ENCODE peak calls at places on chromosomes 2 and 18, in four cellular contexts. W is breast epithelium, P is substantia nigra, N is heart left ventricle. G is an unnamed sample.
A peak's percentile ranks its signal among the peaks of the same experiment; 100 is the strongest.

GRCh38 chr2:207395535-207396251 is 134.1 kb upstream of the CREB1 start:
- DNase-seq in W (no peak), P (no peak), N (no peak), G (no peak)

GRCh38 chr2:27095745-27096651 is 9.4 kb downstream of the KHK start:
- DNase-seq in W (no peak), P (peak; percentile 68), N (peak; percentile 66), G (no peak)

GRCh38 chr2:158781562-158781961 is 13.6 kb upstream of the DAPL1 start:
- DNase-seq in W (no peak), P (no peak), N (no peak), G (no peak)

GRCh38 chr18:55552498-55553189 is 35.3 kb downstream of the TCF4 start:
- DNase-seq in W (no peak), P (no peak), N (no peak), G (no peak)

GRCh38 chr2:132497591-132497990 is 81.0 kb downstream of the GPR39 start:
- DNase-seq in W (no peak), P (no peak), N (no peak), G (no peak)

GRCh38 chr2:152466925-152467676 is 132.1 kb downstream of the FMNL2 start:
- DNase-seq in W (peak; percentile 57), P (no peak), N (no peak), G (peak; percentile 45)

GRCh38 chr2:190486037-190486623 is 48.4 kb downstream of the NEMP2 start:
- DNase-seq in W (no peak), P (no peak), N (no peak), G (no peak)

GRCh38 chr2:45992746-45993475 is 304.3 kb upstream of the EPAS1 start:
- DNase-seq in W (no peak), P (no peak), N (no peak), G (no peak)

GRCh38 chr18:69774831-69775230 is 172.8 kb downstream of the CD226 start:
- DNase-seq in W (no peak), P (no peak), N (no peak), G (no peak)

GRCh38 chr2:218908721-218909619 is 28.3 kb downstream of the WNT10A start:
- DNase-seq in W (peak; percentile 80), P (peak; percentile 54), N (peak; percentile 82), G (peak; percentile 73)

GRCh38 chr2:147945660-147946059 is 74.9 kb downstream of the ORC4 start:
- DNase-seq in W (no peak), P (no peak), N (no peak), G (no peak)

GRCh38 chr18:42114310-42114943 is 159.4 kb downstream of the PIK3C3 start:
- DNase-seq in W (peak; percentile 24), P (peak; percentile 38), N (peak; percentile 54), G (peak; percentile 31)

GRCh38 chr2:191854385-191855372 is 7.8 kb upstream of the CAVIN2 start:
- DNase-seq in W (no peak), P (no peak), N (no peak), G (no peak)

GRCh38 chr2:118127250-118127649 is 39.0 kb downstream of the INSIG2 start:
- DNase-seq in W (no peak), P (no peak), N (no peak), G (no peak)

GRCh38 chr2:172578054-172578453 is 22.2 kb downstream of the PDK1 start:
- DNase-seq in W (no peak), P (no peak), N (no peak), G (no peak)

GRCh38 chr2:40105593-40105992 is 326.5 kb upstream of the THUMPD2 start:
- DNase-seq in W (no peak), P (no peak), N (no peak), G (no peak)

GRCh38 chr2:121904656-121905055 is 149.2 kb downstream of the TSN start:
- DNase-seq in W (no peak), P (no peak), N (no peak), G (no peak)

GRCh38 chr2:105560157-105560556 is 161.3 kb upstream of the FHL2 start:
- DNase-seq in W (no peak), P (no peak), N (no peak), G (no peak)

GRCh38 chr2:12341215-12341614 is 375.5 kb upstream of the TRIB2 start:
- DNase-seq in W (no peak), P (no peak), N (no peak), G (no peak)

GRCh38 chr2:230042195-230042594 is 26.5 kb downstream of the SLC16A14 start:
- DNase-seq in W (no peak), P (no peak), N (no peak), G (no peak)

GRCh38 chr2:189444322-189444721 is 3.0 kb downstream of the WDR75 start:
- DNase-seq in W (no peak), P (no peak), N (no peak), G (no peak)

GRCh38 chr18:5646739-5647138 is 102.9 kb upstream of the EPB41L3 start:
- DNase-seq in W (no peak), P (no peak), N (no peak), G (no peak)

GRCh38 chr2:223654384-223654915 is 52.3 kb upstream of the SCG2 start:
- DNase-seq in W (no peak), P (no peak), N (no peak), G (no peak)

GRCh38 chr2:62412347-62412742 is 93.7 kb downstream of the TMEM17 start:
- DNase-seq in W (no peak), P (no peak), N (no peak), G (no peak)

GRCh38 chr2:196607073-196607472 is 32.4 kb upstream of the CCDC150 start:
- DNase-seq in W (no peak), P (no peak), N (no peak), G (no peak)

GRCh38 chr2:223613017-223613950 is 11.1 kb upstream of the SCG2 start:
- DNase-seq in W (peak; percentile 66), P (peak; percentile 69), N (peak; percentile 82), G (peak; percentile 66)

GRCh38 chr2:172772637-172773036 is 37.0 kb downstream of the RAPGEF4 start:
- DNase-seq in W (no peak), P (no peak), N (no peak), G (no peak)

GRCh38 chr2:174711206-174711605 is 53.1 kb downstream of the CHRNA1 start:
- DNase-seq in W (no peak), P (no peak), N (no peak), G (no peak)

GRCh38 chr2:219028996-219029828 is 12.1 kb downstream of the CFAP65 start:
- DNase-seq in W (no peak), P (no peak), N (no peak), G (no peak)

GRCh38 chr18:76446746-76447267 is 48.2 kb downstream of the ZNF516 start:
- DNase-seq in W (no peak), P (no peak), N (no peak), G (no peak)

GRCh38 chr2:133477614-133477990 is 90.7 kb downstream of the NCKAP5 start:
- DNase-seq in W (no peak), P (no peak), N (no peak), G (no peak)

GRCh38 chr2:66574701-66575624 is 140.0 kb downstream of the MEIS1 start:
- DNase-seq in W (no peak), P (peak; percentile 70), N (peak; percentile 68), G (no peak)

GRCh38 chr2:9174771-9175441 is 31.7 kb upstream of the ASAP2 start:
- DNase-seq in W (no peak), P (no peak), N (no peak), G (no peak)

DNA sequence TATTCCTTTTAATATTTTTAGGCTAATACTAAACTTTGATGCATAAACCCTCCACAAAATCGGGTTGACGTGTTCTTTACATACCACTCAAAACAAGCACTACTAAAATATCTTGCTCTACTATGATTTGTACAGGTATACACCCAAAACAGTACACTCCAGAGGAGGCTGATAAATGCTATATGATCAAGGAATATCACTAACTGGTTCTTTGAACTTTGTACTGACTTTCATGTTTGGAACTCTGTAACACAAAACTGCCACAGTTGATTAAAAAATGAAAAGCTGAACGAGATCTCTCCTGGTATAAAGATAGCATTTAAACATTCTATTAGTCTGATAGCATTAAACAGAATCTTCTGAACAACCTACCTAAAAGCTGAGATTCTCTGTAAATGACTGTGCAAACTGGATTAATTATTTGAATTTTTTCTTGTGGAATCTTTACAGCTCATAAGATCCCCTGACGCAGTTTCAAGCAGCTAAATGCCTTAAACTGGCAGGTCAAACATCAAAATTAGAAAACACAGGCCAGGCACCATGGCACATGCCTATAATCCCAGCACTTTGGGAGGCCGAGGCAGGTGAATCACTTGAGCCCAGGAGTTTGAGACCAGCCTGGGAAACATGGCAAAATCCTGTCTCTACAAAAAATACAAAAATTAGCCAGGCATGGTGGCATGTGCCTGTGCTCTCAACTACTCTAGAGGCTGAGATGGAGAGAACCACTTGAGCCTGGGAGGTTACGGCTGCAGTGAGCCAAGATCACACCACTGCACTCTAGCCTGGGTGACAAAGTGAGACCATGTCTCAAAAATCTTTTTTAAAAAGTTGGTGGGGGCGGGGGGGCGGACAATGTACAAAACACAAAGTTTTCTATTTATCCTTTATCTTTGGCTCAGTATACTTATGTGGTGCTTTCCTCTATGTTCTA is 150.6 kb downstream of the EXOC6B start:
- DNase-seq in W (no peak), P (no peak), N (no peak), G (no peak)
- H3K27ac ChIP-seq in W (no peak overlapping the region), P (no peak overlapping the region), N (peak overlapping the region; percentile 2), G (no peak overlapping the region)

GRCh38 chr2:6083131-6083530 is 390.9 kb downstream of the SOX11 start:
- DNase-seq in W (no peak), P (no peak), N (no peak), G (no peak)

GRCh38 chr2:6081955-6082354 is 389.8 kb downstream of the SOX11 start:
- DNase-seq in W (no peak), P (no peak), N (no peak), G (no peak)

GRCh38 chr2:6081542-6081872 is 389.3 kb downstream of the SOX11 start:
- DNase-seq in W (no peak), P (no peak), N (no peak), G (no peak)

GRCh38 chr2:6080837-6081541 is 388.8 kb downstream of the SOX11 start:
- DNase-seq in W (no peak), P (peak; percentile 36), N (no peak), G (no peak)

GRCh38 chr2:6082619-6083018 is 390.4 kb downstream of the SOX11 start:
- DNase-seq in W (no peak), P (no peak), N (no peak), G (no peak)
- H3K27ac ChIP-seq in W (no peak overlapping the region), P (peak overlapping the region; percentile 20), N (no peak overlapping the region), G (no peak overlapping the region)

GRCh38 chr2:178592655-178593054 is 112.4 kb downstream of the PLEKHA3 start:
- DNase-seq in W (no peak), P (no peak), N (no peak), G (no peak)
- H3K27ac ChIP-seq in W (no peak overlapping the region), P (no peak overlapping the region), N (no peak overlapping the region), G (no peak overlapping the region)

DNA sequence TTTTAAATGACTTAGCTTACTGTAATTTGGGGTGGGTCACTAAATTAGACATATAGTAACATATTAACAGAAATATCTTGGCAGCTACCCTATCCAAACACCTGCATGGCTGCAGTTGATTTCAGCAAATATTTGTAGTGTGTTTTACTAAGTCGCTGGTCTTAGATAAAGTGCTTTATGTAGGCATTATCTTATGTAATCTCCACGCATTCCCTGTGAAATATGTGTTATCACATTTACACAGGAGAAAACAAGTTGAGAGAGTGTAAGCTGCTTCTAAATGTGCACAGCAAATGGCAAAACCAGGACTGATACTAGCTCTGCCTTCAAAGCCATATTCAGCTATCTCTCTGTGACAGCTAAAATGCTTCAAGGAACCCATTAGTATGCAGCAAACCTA is 72.0 kb downstream of the NYAP2 start:
- DNase-seq in W (no peak), P (no peak), N (no peak), G (no peak)
- H3K27ac ChIP-seq in W (no peak overlapping the region), P (no peak overlapping the region), N (no peak overlapping the region), G (no peak overlapping the region)